ENCODE peak calls at places on chromosome 14, in six cellular contexts. P is upper lobe of left lung, S is K562, T is HCT116, C is GM12878, I is HepG2. K is an unnamed sample.

GRCh38 chr14:62934439-62934838 is 110.8 kb downstream of the KCNH5 start:
- ATAC-seq in P (no peak), S (no peak), T (no peak), C (no peak), I (no peak), K (no peak)

GRCh38 chr14:62162998-62163589 is 400.9 kb downstream of the SNAPC1 start:
- ATAC-seq in P (no peak), S (peak; percentile 67), T (peak; percentile 77), C (peak; percentile 77), I (peak; percentile 85), K (no peak)

GRCh38 chr14:89669209-89669608 is 252.2 kb upstream of the FOXN3 start:
- ATAC-seq in P (no peak), S (no peak), T (no peak), C (peak; percentile 33), I (no peak), K (no peak)

GRCh38 chr14:23559010-23559920 is 3.2 kb downstream of the THTPA start:
- ATAC-seq in P (no peak), S (peak; percentile 38), T (no peak), C (no peak), I (no peak), K (no peak)

GRCh38 chr14:61347771-61348443 is 26.5 kb downstream of the PRKCH start:
- ATAC-seq in P (no peak), S (no peak), T (no peak), C (peak; percentile 43), I (no peak), K (no peak)

GRCh38 chr14:22304324-22304723 is 284.7 kb downstream of the DAD1 start:
- ATAC-seq in P (no peak), S (no peak), T (no peak), C (peak; percentile 38), I (peak; percentile 65), K (no peak)

GRCh38 chr14:67409461-67409860 is 2.5 kb downstream of the PLEK2 start:
- ATAC-seq in P (no peak), S (no peak), T (no peak), C (no peak), I (peak; percentile 13), K (no peak)

GRCh38 chr14:90408713-90409112 is 11.9 kb downstream of the CALM1 start:
- ATAC-seq in P (no peak), S (no peak), T (peak; percentile 27), C (no peak), I (peak; percentile 48), K (peak; percentile 15)

GRCh38 chr14:101820283-101820798 is 58.8 kb downstream of the PPP2R5C start:
- ATAC-seq in P (no peak), S (no peak), T (no peak), C (peak; percentile 19), I (no peak), K (no peak)

GRCh38 chr14:24280797-24281460 is 9.5 kb upstream of the RABGGTA start:
- ATAC-seq in P (no peak), S (no peak), T (no peak), C (no peak), I (no peak), K (no peak)

GRCh38 chr14:92457018-92457565 is 56.5 kb upstream of the RIN3 start:
- ATAC-seq in P (no peak), S (no peak), T (peak; percentile 41), C (peak; percentile 5), I (peak; percentile 11), K (no peak)

GRCh38 chr14:37889087-37889486 is 293.7 kb downstream of the TTC6 start:
- ATAC-seq in P (no peak), S (no peak), T (no peak), C (no peak), I (peak; percentile 46), K (no peak)

GRCh38 chr14:74140374-74140850 is 55.7 kb downstream of the LIN52 start:
- ATAC-seq in P (peak; percentile 88), S (peak; percentile 67), T (no peak), C (peak; percentile 36), I (no peak), K (peak; percentile 83)

GRCh38 chr14:88023658-88024187 is 18.8 kb downstream of the GPR65 start:
- ATAC-seq in P (no peak), S (peak; percentile 63), T (no peak), C (peak; percentile 33), I (peak; percentile 86), K (no peak)

GRCh38 chr14:59852350-59852749 is 18.2 kb downstream of the RTN1 start:
- ATAC-seq in P (no peak), S (no peak), T (no peak), C (no peak), I (no peak), K (no peak)

GRCh38 chr14:73136085-73136386 is 271 bp upstream of the PSEN1 start:
- ATAC-seq in P (no peak), S (no peak), T (no peak), C (no peak), I (no peak), K (no peak)

GRCh38 chr14:67151082-67151666 is 38.1 kb upstream of the GARIN2 start:
- ATAC-seq in P (no peak), S (no peak), T (peak; percentile 58), C (no peak), I (no peak), K (no peak)

GRCh38 chr14:95495538-95496025 is 20.9 kb downstream of the SYNE3 start:
- ATAC-seq in P (no peak), S (no peak), T (no peak), C (peak; percentile 90), I (no peak), K (no peak)

GRCh38 chr14:60965402-60965801 is 15.5 kb downstream of the TRMT5 start:
- ATAC-seq in P (no peak), S (no peak), T (no peak), C (no peak), I (no peak), K (no peak)

GRCh38 chr14:100144645-100144995 is 14.8 kb downstream of the DEGS2 start:
- ATAC-seq in P (no peak), S (no peak), T (no peak), C (no peak), I (no peak), K (no peak)

GRCh38 chr14:85475113-85475512 is 54.8 kb upstream of the FLRT2 start:
- ATAC-seq in P (no peak), S (no peak), T (no peak), C (no peak), I (no peak), K (no peak)

GRCh38 chr14:37585101-37585479 is 10.0 kb downstream of the FOXA1 start:
- ATAC-seq in P (no peak), S (no peak), T (no peak), C (no peak), I (no peak), K (no peak)

GRCh38 chr14:101861464-101861863 is 100.0 kb downstream of the PPP2R5C start:
- ATAC-seq in P (no peak), S (no peak), T (no peak), C (no peak), I (no peak), K (no peak)

GRCh38 chr14:106228541-106229158 is 702.3 kb downstream of the TMEM121 start:
- ATAC-seq in P (no peak), S (no peak), T (no peak), C (no peak), I (no peak), K (no peak)

GRCh38 chr14:89477391-89477790 is 60.4 kb upstream of the FOXN3 start:
- ATAC-seq in P (no peak), S (no peak), T (no peak), C (no peak), I (no peak), K (no peak)

GRCh38 chr14:20620798-20621478 is 20.6 kb downstream of the OR6S1 start:
- ATAC-seq in P (peak; percentile 73), S (no peak), T (no peak), C (no peak), I (peak; percentile 58), K (no peak)

GRCh38 chr14:80927385-80927989 is 14.1 kb downstream of the CEP128 start:
- ATAC-seq in P (no peak), S (peak; percentile 70), T (peak; percentile 59), C (no peak), I (peak; percentile 64), K (no peak)

GRCh38 chr14:80919622-80920021 is 21.9 kb downstream of the CEP128 start:
- ATAC-seq in P (no peak), S (no peak), T (no peak), C (no peak), I (no peak), K (no peak)

GRCh38 chr14:80926706-80927384 is 14.7 kb downstream of the CEP128 start:
- ATAC-seq in P (no peak), S (no peak), T (no peak), C (no peak), I (no peak), K (no peak)

GRCh38 chr14:80930095-80930494 is 11.4 kb downstream of the CEP128 start:
- ATAC-seq in P (no peak), S (no peak), T (no peak), C (peak; percentile 41), I (no peak), K (no peak)

GRCh38 chr14:80924365-80925103 is 17.0 kb downstream of the CEP128 start:
- ATAC-seq in P (no peak), S (no peak), T (no peak), C (no peak), I (no peak), K (no peak)
- TF ChIP-seq POLR2AphosphoS5 in P (no peak), S (no peak), T (no peak), C (no peak), I (no peak), K (no peak)

GRCh38 chr14:65411656-65412188 is 808 bp upstream of the FUT8 start:
- ATAC-seq in P (peak; percentile 95), S (peak; percentile 85), T (peak; percentile 78), C (peak; percentile 83), I (peak; percentile 86), K (peak; percentile 84)
- TF ChIP-seq POLR2A in P (no peak), S (no peak), T (no peak), C (peak; percentile 75), I (no peak), K (peak; percentile 62)

GRCh38 chr14:81517798-81518398 is 15.8 kb downstream of the SEL1L start:
- ATAC-seq in P (no peak), S (no peak), T (no peak), C (no peak), I (peak; percentile 78), K (peak; percentile 90)
- TF ChIP-seq POLR2AphosphoS5 in P (peak; percentile 10), S (no peak), T (no peak), C (no peak), I (no peak), K (peak; percentile 52)

GRCh38 chr14:93997933-93998870 is 1.1 kb downstream of the CCDC197 start:
- ATAC-seq in P (no peak), S (peak; percentile 50), T (no peak), C (no peak), I (peak; percentile 41), K (no peak)

GRCh38 chr14:93993382-93993781 is 3.7 kb upstream of the CCDC197 start:
- ATAC-seq in P (no peak), S (no peak), T (no peak), C (no peak), I (no peak), K (no peak)

GRCh38 chr14:93996130-93996695 is 888 bp upstream of the CCDC197 start:
- ATAC-seq in P (no peak), S (no peak), T (no peak), C (no peak), I (no peak), K (no peak)

GRCh38 chr14:93997082-93997481 is at the start of gene CCDC197:
- ATAC-seq in P (no peak), S (no peak), T (no peak), C (no peak), I (no peak), K (no peak)

GRCh38 chr14:93994919-93995682 is 2.0 kb upstream of the CCDC197 start:
- ATAC-seq in P (no peak), S (no peak), T (peak; percentile 74), C (no peak), I (no peak), K (peak; percentile 89)
- TF ChIP-seq POLR2A in P (no peak), S (no peak), T (no peak), C (no peak), I (no peak), K (no peak)